ENCODE peak calls at places on chromosomes 2 and 18, in six cellular contexts. One of them, this sample, is unnamed.
A peak's percentile ranks its signal among the peaks of the same experiment; 100 is the strongest.

GRCh38 chr2:80396276-80396675 is 91.7 kb upstream of the LRRTM1 start:
- DNase-seq in psoas muscle: no peak
- DNase-seq in upper lobe of right lung: no peak
- DNase-seq in HFFc6: no peak
- DNase-seq in ovary: no peak
- DNase-seq in nephron progenitor cell: no peak
- DNase-seq in this sample: no peak

GRCh38 chr18:58453167-58453804 is 175.6 kb downstream of the ALPK2 start:
- DNase-seq in psoas muscle: no peak
- DNase-seq in upper lobe of right lung: no peak
- DNase-seq in HFFc6: no peak
- DNase-seq in ovary: no peak
- DNase-seq in nephron progenitor cell: no peak
- DNase-seq in this sample: no peak

GRCh38 chr2:105950521-105951389 is 206.0 kb downstream of the NCK2 start:
- DNase-seq in psoas muscle: no peak
- DNase-seq in upper lobe of right lung: no peak
- DNase-seq in HFFc6: no peak
- DNase-seq in ovary: no peak
- DNase-seq in nephron progenitor cell: no peak
- DNase-seq in this sample: no peak

GRCh38 chr2:69241664-69242063 is 145.4 kb downstream of the GFPT1 start:
- DNase-seq in psoas muscle: no peak
- DNase-seq in upper lobe of right lung: no peak
- DNase-seq in HFFc6: no peak
- DNase-seq in ovary: no peak
- DNase-seq in nephron progenitor cell: no peak
- DNase-seq in this sample: no peak

GRCh38 chr2:50614056-50614455 is 417.9 kb downstream of the NRXN1 start:
- DNase-seq in psoas muscle: no peak
- DNase-seq in upper lobe of right lung: no peak
- DNase-seq in HFFc6: no peak
- DNase-seq in ovary: no peak
- DNase-seq in nephron progenitor cell: no peak
- DNase-seq in this sample: no peak

GRCh38 chr2:141329949-141330348 is 800.9 kb downstream of the LRP1B start:
- DNase-seq in psoas muscle: no peak
- DNase-seq in upper lobe of right lung: no peak
- DNase-seq in HFFc6: no peak
- DNase-seq in ovary: no peak
- DNase-seq in nephron progenitor cell: no peak
- DNase-seq in this sample: no peak

GRCh38 chr2:219041252-219041651 is at the start of gene CFAP65:
- DNase-seq in psoas muscle: no peak
- DNase-seq in upper lobe of right lung: no peak
- DNase-seq in HFFc6: peak; percentile 18
- DNase-seq in ovary: no peak
- DNase-seq in nephron progenitor cell: peak; percentile 35
- DNase-seq in this sample: no peak

GRCh38 chr2:55901322-55901721 is 22.3 kb downstream of the EFEMP1 start:
- DNase-seq in psoas muscle: no peak
- DNase-seq in upper lobe of right lung: no peak
- DNase-seq in HFFc6: no peak
- DNase-seq in ovary: no peak
- DNase-seq in nephron progenitor cell: no peak
- DNase-seq in this sample: no peak

GRCh38 chr2:17085803-17086202 is 420.2 kb upstream of the CYRIA start:
- DNase-seq in psoas muscle: no peak
- DNase-seq in upper lobe of right lung: no peak
- DNase-seq in HFFc6: no peak
- DNase-seq in ovary: no peak
- DNase-seq in nephron progenitor cell: no peak
- DNase-seq in this sample: no peak

GRCh38 chr2:181690851-181691250 is 10.5 kb upstream of the NEUROD1 start:
- DNase-seq in psoas muscle: no peak
- DNase-seq in upper lobe of right lung: no peak
- DNase-seq in HFFc6: no peak
- DNase-seq in ovary: no peak
- DNase-seq in nephron progenitor cell: no peak
- DNase-seq in this sample: no peak

DNA sequence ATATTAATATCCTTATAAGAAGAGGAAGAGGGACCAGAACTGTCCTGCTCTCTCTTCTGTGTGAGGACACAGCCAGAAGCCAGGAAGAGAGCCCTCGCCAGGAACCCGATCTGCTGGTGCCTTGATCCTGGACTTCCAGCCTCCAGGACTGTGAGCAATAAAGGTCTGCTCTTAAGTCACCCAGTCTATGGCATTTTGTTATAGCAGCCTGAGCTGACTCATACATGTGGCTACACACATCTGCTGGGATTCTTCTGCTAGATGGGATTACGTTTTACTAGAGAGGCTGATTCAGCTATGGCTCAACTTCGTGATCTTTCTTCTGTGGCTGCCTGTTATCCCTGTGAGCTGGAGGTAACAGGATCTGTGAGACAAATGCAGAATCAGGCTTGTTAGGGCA is 29.6 kb downstream of the ARL4C start:
- DNase-seq in psoas muscle: no peak
- DNase-seq in upper lobe of right lung: no peak
- DNase-seq in HFFc6: peak; percentile 71
- DNase-seq in ovary: no peak
- DNase-seq in nephron progenitor cell: no peak
- DNase-seq in this sample: no peak
- TF ChIP-seq CTCF in psoas muscle: no peak
- TF ChIP-seq CTCF in upper lobe of right lung: no peak
- TF ChIP-seq CTCF in HFFc6: no peak
- TF ChIP-seq CTCF in ovary: no peak
- TF ChIP-seq CTCF in nephron progenitor cell: no peak
- TF ChIP-seq CTCF in this sample: no peak

DNA sequence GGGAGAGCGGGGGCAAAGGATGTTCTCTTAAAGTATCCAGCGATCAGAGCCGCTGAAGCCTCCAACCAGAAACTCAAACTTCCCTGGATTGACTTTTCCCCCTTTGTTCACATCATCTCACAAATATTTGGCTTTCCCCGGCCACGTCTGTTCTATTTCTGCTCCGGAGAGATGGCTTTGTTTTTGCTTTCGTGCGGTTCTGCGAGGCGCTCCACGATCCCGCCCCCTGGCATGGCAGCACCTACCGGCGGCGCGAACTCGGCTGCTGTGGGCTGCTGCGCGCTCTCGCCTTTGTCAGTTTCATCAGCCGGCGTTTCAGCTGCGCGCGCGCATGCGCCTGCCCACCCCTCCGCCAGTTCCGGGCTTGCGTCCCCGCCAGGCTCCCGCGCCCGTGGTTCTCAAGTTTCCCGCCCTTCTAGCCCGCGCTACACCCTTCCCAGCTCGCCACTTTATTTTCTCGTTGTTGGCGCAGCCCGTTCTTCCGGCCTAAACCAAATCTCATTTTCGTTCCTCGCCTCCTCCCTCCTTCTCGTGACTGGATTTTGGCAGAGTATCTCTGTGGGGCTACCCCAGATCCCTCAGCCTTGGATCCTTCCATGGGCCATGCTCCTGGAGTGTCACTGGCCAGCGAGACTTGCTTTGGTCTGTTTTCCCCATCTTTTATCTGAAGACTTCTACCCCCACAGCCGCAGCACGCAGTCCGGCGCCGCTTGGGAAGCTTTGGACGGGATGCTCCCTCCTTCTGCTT is 98.0 kb downstream of the INSIG2 start:
- DNase-seq in psoas muscle: peak; percentile 88
- DNase-seq in upper lobe of right lung: peak; percentile 93
- DNase-seq in HFFc6: peak; percentile 16
- DNase-seq in ovary: peak; percentile 87
- DNase-seq in nephron progenitor cell: peak; percentile 91
- DNase-seq in this sample: peak; percentile 85
- TF ChIP-seq CTCF in psoas muscle: no peak
- TF ChIP-seq CTCF in upper lobe of right lung: no peak
- TF ChIP-seq CTCF in HFFc6: no peak
- TF ChIP-seq CTCF in ovary: no peak
- TF ChIP-seq CTCF in nephron progenitor cell: no peak
- TF ChIP-seq CTCF in this sample: no peak

GRCh38 chr18:42635378-42636048 is 480.0 kb downstream of the RIT2 start:
- DNase-seq in psoas muscle: no peak
- DNase-seq in upper lobe of right lung: no peak
- DNase-seq in HFFc6: no peak
- DNase-seq in ovary: no peak
- DNase-seq in nephron progenitor cell: no peak
- DNase-seq in this sample: no peak
- TF ChIP-seq CTCF in psoas muscle: no peak
- TF ChIP-seq CTCF in upper lobe of right lung: no peak
- TF ChIP-seq CTCF in HFFc6: no peak
- TF ChIP-seq CTCF in ovary: no peak
- TF ChIP-seq CTCF in nephron progenitor cell: peak; percentile 12
- TF ChIP-seq CTCF in this sample: no peak

GRCh38 chr2:196479350-196479749 is 160.2 kb upstream of the CCDC150 start:
- DNase-seq in psoas muscle: no peak
- DNase-seq in upper lobe of right lung: no peak
- DNase-seq in HFFc6: peak; percentile 85
- DNase-seq in ovary: no peak
- DNase-seq in nephron progenitor cell: no peak
- DNase-seq in this sample: no peak

GRCh38 chr2:196481323-196481695 is 158.2 kb upstream of the CCDC150 start:
- DNase-seq in psoas muscle: no peak
- DNase-seq in upper lobe of right lung: no peak
- DNase-seq in HFFc6: peak; percentile 92
- DNase-seq in ovary: no peak
- DNase-seq in nephron progenitor cell: no peak
- DNase-seq in this sample: no peak

GRCh38 chr2:196480653-196481322 is 158.7 kb upstream of the CCDC150 start:
- DNase-seq in psoas muscle: no peak
- DNase-seq in upper lobe of right lung: no peak
- DNase-seq in HFFc6: peak; percentile 39
- DNase-seq in ovary: no peak
- DNase-seq in nephron progenitor cell: no peak
- DNase-seq in this sample: no peak

GRCh38 chr2:196486145-196486544 is 153.4 kb upstream of the CCDC150 start:
- DNase-seq in psoas muscle: no peak
- DNase-seq in upper lobe of right lung: no peak
- DNase-seq in HFFc6: no peak
- DNase-seq in ovary: no peak
- DNase-seq in nephron progenitor cell: no peak
- DNase-seq in this sample: no peak

DNA sequence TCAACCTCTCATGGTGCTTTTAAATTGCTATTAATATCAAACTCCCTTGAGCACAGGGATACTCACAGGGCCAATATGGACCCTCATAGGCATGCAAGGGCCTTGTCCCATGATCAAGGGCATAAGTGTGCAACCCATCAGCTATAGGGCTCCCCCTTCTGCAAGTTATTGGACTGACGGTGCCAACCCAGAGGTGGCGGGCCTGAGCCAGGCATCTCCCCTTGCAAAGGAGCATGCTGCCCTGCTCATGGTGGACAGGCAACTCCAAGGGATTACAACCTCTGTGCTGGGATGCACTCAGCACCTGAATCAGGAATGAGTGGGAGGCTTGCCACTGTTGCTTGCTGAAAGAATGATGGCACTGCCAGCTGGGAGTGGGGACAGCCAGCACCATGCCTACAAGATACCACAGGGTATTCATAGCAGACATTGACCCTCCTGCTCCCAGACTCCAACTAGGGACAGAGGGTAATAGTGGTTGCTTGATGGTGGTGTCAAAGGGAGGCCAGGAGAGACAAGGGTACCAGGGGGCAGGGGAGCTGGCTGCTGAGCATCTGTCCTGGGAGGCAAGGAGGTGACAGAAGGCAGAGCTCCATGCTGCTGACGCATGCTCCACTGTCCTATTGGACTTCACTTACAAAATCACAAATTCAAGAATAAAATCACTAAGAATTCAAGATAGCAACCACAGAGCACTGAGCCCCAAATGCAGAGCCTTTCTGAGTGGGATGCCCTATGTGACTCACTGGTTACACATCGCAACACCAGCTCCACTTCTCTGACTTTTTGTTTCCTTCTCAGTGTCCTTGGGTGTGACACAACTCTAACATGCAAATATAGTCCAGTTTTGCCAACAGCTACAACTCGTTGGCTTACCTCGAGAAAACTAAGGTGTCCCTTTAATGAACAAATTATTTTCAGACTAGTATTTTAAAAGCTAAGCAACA is 157.1 kb upstream of the CCDC150 start:
- DNase-seq in psoas muscle: no peak
- DNase-seq in upper lobe of right lung: no peak
- DNase-seq in HFFc6: peak; percentile 72
- DNase-seq in ovary: no peak
- DNase-seq in nephron progenitor cell: no peak
- DNase-seq in this sample: no peak
- TF ChIP-seq CTCF in psoas muscle: no peak
- TF ChIP-seq CTCF in upper lobe of right lung: no peak
- TF ChIP-seq CTCF in HFFc6: peak; percentile 31
- TF ChIP-seq CTCF in ovary: no peak
- TF ChIP-seq CTCF in nephron progenitor cell: no peak
- TF ChIP-seq CTCF in this sample: no peak

DNA sequence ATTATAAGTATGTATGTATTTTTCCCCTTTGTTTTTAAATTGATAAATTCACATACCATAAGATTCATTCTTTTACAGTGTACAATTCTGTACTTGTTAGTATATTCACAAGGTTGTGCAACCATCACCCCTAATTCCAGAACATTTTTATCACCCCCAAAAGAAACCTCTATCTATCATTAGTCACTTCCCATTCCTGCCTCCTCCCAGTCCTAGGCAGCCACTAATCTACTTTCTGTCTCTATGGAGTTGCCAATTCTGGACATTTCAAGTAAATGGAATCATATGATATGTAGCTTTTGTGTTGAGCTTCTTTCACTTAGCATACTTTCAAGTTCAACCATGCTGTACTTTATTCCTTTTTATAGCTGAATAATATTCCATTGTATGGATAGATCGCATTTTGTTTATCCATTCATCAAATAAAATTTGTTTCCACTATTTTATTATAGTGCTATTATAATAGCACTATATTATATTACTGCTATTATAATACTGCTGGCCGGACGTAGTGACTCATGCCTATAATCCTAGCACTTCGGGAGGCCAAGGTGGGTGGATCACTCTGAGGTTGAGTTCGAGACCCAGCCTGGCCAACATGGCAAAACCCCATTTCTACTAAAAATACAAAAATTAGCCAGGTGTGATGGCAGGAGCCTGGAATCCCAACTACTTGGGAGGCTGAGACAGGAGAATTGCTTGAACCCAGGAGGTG is 10.9 kb downstream of the STARD7 start:
- DNase-seq in psoas muscle: no peak
- DNase-seq in upper lobe of right lung: no peak
- DNase-seq in HFFc6: peak; percentile 67
- DNase-seq in ovary: no peak
- DNase-seq in nephron progenitor cell: no peak
- DNase-seq in this sample: no peak
- TF ChIP-seq CTCF in psoas muscle: no peak
- TF ChIP-seq CTCF in upper lobe of right lung: no peak
- TF ChIP-seq CTCF in HFFc6: no peak
- TF ChIP-seq CTCF in ovary: no peak
- TF ChIP-seq CTCF in nephron progenitor cell: no peak
- TF ChIP-seq CTCF in this sample: no peak